ENCODE peak calls at places on chromosomes 16 and 17, in ten cellular contexts. A is NCI-H1105; O is HEK293T; R is glutamatergic neuron; G is hepatic stellate cell; V is A549; E is activated CD8-positive, alpha-beta memory T cell treated with anti-CD3 and anti-CD28 coated beads for 1 hour; P is stimulated activated CD4-positive, alpha-beta T cell treated with anti-CD3 and anti-CD28 coated beads, Interleukin-1b, Interleukin-23, amount 100 ng/mL, for 24 hours; F is substantia nigra; C is stimulated activated effector memory CD8-positive, alpha-beta T cell treated with anti-CD3 and anti-CD28 coated beads, Interleukin-12 subunit alpha, Interleukin-12 subunit beta, amount 100 ng/mL, for 72 hours. Q is an unnamed sample.

GRCh38 chr17:57988301-57989010 is 402 bp upstream of the VEZF1 start:
- DNase-seq in P (peak), F (peak), C (peak), A (peak), E (no peak), V (peak), G (peak), R (peak), O (peak), Q (peak)

GRCh38 chr16:23318639-23319038 is 16.5 kb downstream of the SCNN1B start:
- DNase-seq in C (no peak), E (no peak), A (peak), V (no peak), O (no peak), F (no peak), P (no peak), R (no peak), G (no peak), Q (no peak)

GRCh38 chr17:82088838-82089722 is 9.0 kb downstream of the FASN start:
- DNase-seq in F (no peak), O (no peak), V (no peak), P (no peak), G (no peak), A (no peak), C (no peak), E (no peak), R (no peak), Q (no peak)

GRCh38 chr16:51544850-51545467 is 393.9 kb upstream of the SALL1 start:
- DNase-seq in G (no peak), P (no peak), E (no peak), R (no peak), A (no peak), O (no peak), F (no peak), C (no peak), V (no peak), Q (no peak)

GRCh38 chr17:39935896-39936295 is 8.4 kb downstream of the LRRC3C start:
- DNase-seq in E (no peak), V (no peak), P (no peak), G (no peak), C (no peak), R (no peak), O (no peak), F (no peak), A (no peak), Q (peak)

GRCh38 chr17:69762359-69762758 is 312.7 kb upstream of the KCNJ16 start:
- DNase-seq in O (no peak), C (no peak), A (no peak), G (no peak), F (no peak), V (no peak), R (no peak), P (no peak), E (no peak), Q (no peak)

GRCh38 chr17:61179316-61179715 is 220.3 kb upstream of the TBX2 start:
- DNase-seq in F (no peak), O (no peak), G (no peak), V (no peak), E (no peak), P (no peak), C (no peak), R (no peak), A (no peak), Q (no peak)

GRCh38 chr16:56269824-56270684 is 78.8 kb downstream of the GNAO1 start:
- DNase-seq in P (no peak), O (no peak), R (no peak), A (no peak), C (no peak), G (peak), F (peak), V (no peak), E (no peak), Q (peak)

GRCh38 chr16:55668337-55669281 is 12.8 kb downstream of the SLC6A2 start:
- DNase-seq in G (no peak), R (no peak), P (no peak), C (no peak), V (no peak), O (no peak), E (no peak), F (no peak), A (no peak), Q (peak)